ENCODE peak calls at places on chromosomes 4 and X, in six cellular contexts. G is brain microvascular endothelial cell, N is sigmoid colon, Z is heart left ventricle, M is Panc1, D is ovary. V is an unnamed sample. For H3K36me3, the result is how much of the 10 kb centered on the place peaks cover.

GRCh38 chr4:16029329-16029728 is 54.5 kb downstream of the PROM1 start:
- DNase-seq in Z (no peak), D (no peak), M (no peak), N (no peak), G (peak), V (no peak)

GRCh38 chr4:103923551-103923950 is 203.8 kb upstream of the TACR3 start:
- DNase-seq in N (no peak), M (no peak), D (no peak), G (no peak), Z (no peak), V (no peak)

GRCh38 chrX:109797311-109797975 is 64.4 kb upstream of the ACSL4 start:
- DNase-seq in G (no peak), D (no peak), N (no peak), M (no peak), Z (no peak), V (no peak)

GRCh38 chr4:73415807-73416238 is 11.7 kb downstream of the ALB start:
- DNase-seq in G (no peak), D (no peak), M (no peak), Z (no peak), N (no peak), V (no peak)

GRCh38 chrX:108397627-108398392 is 40.4 kb downstream of the COL4A6 start:
- DNase-seq in M (no peak), D (no peak), G (peak), N (no peak), Z (no peak), V (no peak)

GRCh38 chrX:118271770-118272169 is 74.1 kb upstream of the WDR44 start:
- DNase-seq in M (no peak), Z (no peak), D (no peak), G (peak), N (no peak), V (no peak)

GRCh38 chr4:115396034-115396433 is 282.6 kb upstream of the NDST4 start:
- DNase-seq in G (no peak), M (no peak), Z (no peak), D (no peak), N (no peak), V (no peak)

GRCh38 chr4:7031526-7032449 is 11.4 kb upstream of the TADA2B start:
- DNase-seq in N (no peak), M (no peak), Z (no peak), G (peak), D (no peak), V (no peak)

GRCh38 chr4:87574996-87575395 is 33.3 kb upstream of the DSPP start:
- DNase-seq in D (no peak), Z (no peak), N (no peak), G (no peak), M (no peak), V (no peak)

GRCh38 chr4:39706829-39707511 is 9.0 kb downstream of the UBE2K start:
- DNase-seq in D (no peak), Z (no peak), M (no peak), N (no peak), G (peak), V (no peak)

GRCh38 chr4:47926667-47927258 is 12.4 kb upstream of the NFXL1 start:
- DNase-seq in Z (peak), M (peak), N (no peak), D (peak), G (peak), V (peak)

GRCh38 chrX:35104626-35105025 is 162.0 kb downstream of the FAM47B start:
- DNase-seq in M (no peak), D (no peak), G (no peak), N (no peak), Z (no peak), V (no peak)

GRCh38 chrX:151692825-151693224 is 2.4 kb upstream of the PRRG3 start:
- DNase-seq in N (no peak), Z (no peak), M (no peak), D (no peak), G (no peak), V (no peak)

GRCh38 chr4:153234923-153235322 is 30.7 kb downstream of the TRIM2 start:
- DNase-seq in G (no peak), N (no peak), D (no peak), Z (no peak), M (no peak), V (no peak)

GRCh38 chrX:146355440-146355839 is 454.1 kb upstream of the CXorf51B start:
- DNase-seq in D (no peak), G (no peak), M (no peak), Z (no peak), N (no peak), V (no peak)

GRCh38 chr4:162349395-162349794 is 185.6 kb upstream of the FSTL5 start:
- DNase-seq in Z (no peak), D (no peak), N (no peak), M (no peak), G (no peak), V (no peak)

GRCh38 chrX:49003696-49004095 is 1.6 kb upstream of the GRIPAP1 start:
- DNase-seq in G (no peak), M (no peak), N (no peak), Z (no peak), D (no peak), V (no peak)

GRCh38 chr4:48509543-48509942 is 19.5 kb downstream of the ZAR1 start:
- DNase-seq in G (no peak), Z (no peak), D (no peak), N (no peak), M (no peak), V (no peak)

GRCh38 chr4:81217794-81218193 is 2.8 kb upstream of the PRKG2 start:
- DNase-seq in N (no peak), M (no peak), D (no peak), G (no peak), Z (no peak), V (no peak)

GRCh38 chrX:69179380-69179911 is 14.2 kb upstream of the PJA1 start:
- DNase-seq in M (no peak), Z (no peak), D (peak), N (no peak), G (no peak), V (peak)

GRCh38 chrX:154369453-154370299 is 4.8 kb downstream of the FLNA start:
- DNase-seq in G (peak), N (peak), Z (peak), D (peak), M (peak), V (peak)

GRCh38 chrX:110836982-110837381 is 41.4 kb upstream of the CHRDL1 start:
- DNase-seq in M (no peak), Z (no peak), N (no peak), D (no peak), G (no peak), V (peak)

GRCh38 chr4:42710329-42710728 is 53.4 kb upstream of the ATP8A1 start:
- DNase-seq in G (no peak), Z (no peak), N (no peak), M (no peak), D (no peak), V (no peak)

GRCh38 chr4:186726440-186727148 is 2.9 kb upstream of the FAT1 start:
- DNase-seq in M (no peak), D (peak), N (peak), G (peak), Z (peak), V (no peak)

GRCh38 chr4:171130126-171130801 is 682.9 kb upstream of the GALNTL6 start:
- DNase-seq in Z (no peak), D (no peak), M (no peak), N (no peak), G (no peak), V (no peak)

GRCh38 chrX:119121341-119121740 is 6.3 kb downstream of the KIAA1210 start:
- DNase-seq in N (no peak), D (no peak), M (no peak), Z (no peak), G (peak), V (no peak)

GRCh38 chr4:150242820-150243458 is 164.7 kb downstream of the DCLK2 start:
- DNase-seq in G (peak), M (peak), N (no peak), Z (no peak), D (no peak), V (peak)

GRCh38 chrX:43405191-43405590 is 250.9 kb upstream of the MAOA start:
- DNase-seq in N (no peak), M (no peak), D (no peak), G (no peak), Z (no peak), V (no peak)

GRCh38 chrX:24828147-24828546 is 134.4 kb downstream of the POLA1 start:
- DNase-seq in Z (no peak), N (no peak), M (no peak), D (no peak), G (no peak), V (no peak)

GRCh38 chr4:187811586-187811985 is 184.0 kb upstream of the ZFP42 start:
- DNase-seq in D (no peak), G (no peak), N (no peak), Z (no peak), M (no peak), V (no peak)

GRCh38 chrX:72057331-72057730 is 74.4 kb downstream of the RTL5 start:
- DNase-seq in Z (no peak), D (no peak), N (no peak), M (no peak), G (no peak), V (no peak)

GRCh38 chr4:106369456-106370060 is 980 bp upstream of the GIMD1 start:
- DNase-seq in D (no peak), G (peak), Z (no peak), N (no peak), M (peak), V (peak)

GRCh38 chrX:135740683-135741149 is 27.3 kb downstream of the CT45A3 start:
- DNase-seq in D (no peak), M (no peak), G (no peak), N (no peak), Z (no peak), V (peak)

GRCh38 chrX:54044877-54045328 is 630 bp upstream of the PHF8 start:
- DNase-seq in Z (no peak), N (no peak), D (no peak), G (no peak), M (no peak), V (peak)

GRCh38 chr4:176339936-176340761 is 20.4 kb downstream of the SPCS3 start:
- DNase-seq in Z (no peak), M (no peak), D (no peak), G (no peak), N (no peak), V (no peak)

GRCh38 chr4:2551118-2551517 is 14.7 kb downstream of the FAM193A start:
- DNase-seq in Z (no peak), D (no peak), G (no peak), M (no peak), N (no peak), V (no peak)

GRCh38 chrX:13473666-13474516 is 95.5 kb upstream of the EGFL6 start:
- DNase-seq in Z (peak), G (peak), M (no peak), N (no peak), D (no peak), V (no peak)

GRCh38 chr4:11424000-11424399 is 4.7 kb downstream of the HS3ST1 start:
- DNase-seq in D (peak), N (no peak), M (no peak), Z (no peak), G (peak), V (peak)

GRCh38 chrX:40543661-40544328 is 37.0 kb upstream of the ATP6AP2 start:
- DNase-seq in M (peak), D (no peak), G (peak), Z (no peak), N (no peak), V (peak)

GRCh38 chr4:108058685-108059440 is 69.2 kb downstream of the HADH start:
- DNase-seq in G (peak), N (no peak), D (no peak), Z (no peak), M (no peak), V (peak)

DNA sequence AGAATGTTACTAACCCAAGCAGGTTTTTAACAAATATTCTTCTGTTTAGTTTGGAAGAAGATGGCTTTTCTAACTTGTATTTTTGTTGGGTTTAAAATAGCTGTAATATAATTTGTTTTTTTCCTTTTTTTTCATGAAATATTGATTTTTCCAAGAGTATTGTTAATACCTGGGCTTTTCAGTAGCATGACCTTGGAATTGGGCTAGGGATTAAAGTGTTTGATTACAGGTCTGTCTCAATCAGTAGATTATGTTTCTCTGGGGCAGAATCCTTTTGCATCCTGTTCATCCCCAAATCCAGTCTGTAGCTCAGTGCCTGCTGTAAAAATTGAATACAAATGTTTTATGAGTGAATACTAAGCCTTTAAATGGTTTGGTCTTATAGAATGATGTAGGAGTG is 479.8 kb downstream of the RAPGEF2 start:
- DNase-seq in Z (no peak), D (no peak), N (no peak), M (no peak), G (no peak), V (no peak)
- H3K27ac ChIP-seq in Z (no peak), D (no peak), N (no peak), M (no peak), G (no peak), V (peak)

DNA sequence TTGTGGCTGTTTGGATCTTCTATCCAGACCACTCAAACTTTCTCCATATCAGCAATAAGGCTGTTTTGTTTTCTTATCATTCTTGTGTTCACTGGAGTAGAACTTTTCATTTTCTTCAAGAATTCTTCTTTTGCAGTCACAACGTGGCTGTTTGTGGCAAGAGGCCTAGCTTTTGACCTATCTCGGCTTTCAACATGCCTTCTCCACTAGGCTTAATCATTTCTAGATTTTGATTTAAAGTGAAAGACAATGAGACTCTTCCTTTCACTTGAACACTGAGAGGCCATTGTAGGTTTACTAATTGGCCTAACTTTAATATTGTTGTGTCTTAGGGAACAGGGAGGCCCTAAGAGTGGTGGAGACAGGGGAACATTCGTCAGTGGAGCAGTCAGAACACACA is 19.1 kb downstream of the FGF2 start:
- DNase-seq in D (no peak), Z (no peak), G (peak), N (no peak), M (no peak), V (no peak)
- H3K36me3 ChIP-seq in D (under half), Z (under half), G (under half), N (under half), M (under half), V (under half)

GRCh38 chrX:134183665-134184064 is 53.3 kb upstream of the CCDC160 start:
- DNase-seq in D (no peak), N (no peak), G (no peak), M (no peak), Z (no peak), V (no peak)

GRCh38 chrX:134184936-134185335 is 52.0 kb upstream of the CCDC160 start:
- DNase-seq in D (no peak), Z (no peak), G (no peak), M (no peak), N (no peak), V (no peak)

GRCh38 chrX:134181261-134181660 is 55.7 kb upstream of the CCDC160 start:
- DNase-seq in N (no peak), M (no peak), Z (no peak), D (no peak), G (no peak), V (no peak)

GRCh38 chrX:134177527-134177926 is 59.5 kb upstream of the CCDC160 start:
- DNase-seq in N (no peak), D (no peak), M (no peak), G (no peak), Z (no peak), V (no peak)

DNA sequence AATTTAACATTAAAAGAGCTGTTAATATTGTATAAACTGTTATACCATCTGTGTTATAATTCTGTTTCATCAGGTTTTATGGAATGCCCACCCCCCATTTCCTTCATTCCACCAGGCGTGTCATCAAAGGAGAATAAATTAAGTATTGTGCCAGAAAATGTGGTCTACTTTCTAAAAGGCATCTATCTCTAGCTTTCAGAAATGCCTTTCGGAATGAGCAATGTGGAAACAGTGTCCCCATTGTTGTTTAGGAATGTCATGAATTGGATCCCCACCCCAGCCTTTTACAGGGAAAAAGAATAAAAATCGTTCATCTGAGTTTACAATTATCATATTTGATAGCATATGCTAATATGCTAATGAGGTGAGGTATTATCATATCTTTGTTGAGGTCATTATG is 56.4 kb upstream of the CCDC160 start:
- DNase-seq in M (no peak), G (no peak), N (no peak), Z (no peak), D (no peak), V (no peak)
- H3K27ac ChIP-seq in M (no peak), G (no peak), N (no peak), Z (no peak), D (no peak), V (no peak)

GRCh38 chr4:8236141-8236919 is 33.2 kb upstream of the HTRA3 start:
- DNase-seq in Z (no peak), G (no peak), M (no peak), D (no peak), N (no peak), V (no peak)
- H3K36me3 ChIP-seq in Z (under half), G (under half), M (under half), D (under half), N (under half), V (under half)

DNA sequence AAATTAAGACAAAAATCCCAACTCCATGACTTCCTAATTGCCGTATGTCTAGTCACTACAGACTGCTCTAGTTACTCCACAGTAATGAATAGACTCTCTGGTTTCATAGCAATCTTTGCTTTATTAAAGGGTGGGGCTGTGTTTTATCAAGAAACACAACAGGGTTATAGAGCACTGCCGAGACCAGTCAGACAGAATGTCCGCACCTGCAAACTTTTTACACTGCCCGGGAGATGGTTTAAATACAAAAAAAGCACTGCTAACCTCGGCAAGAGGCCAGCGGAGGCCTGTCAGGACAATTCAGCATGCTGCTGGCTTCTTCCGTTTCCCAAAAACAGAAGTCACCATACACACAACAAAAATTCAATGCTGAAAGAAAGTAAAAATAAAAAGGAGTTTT is 67.4 kb downstream of the IRF2 start:
- DNase-seq in Z (peak), G (no peak), N (no peak), M (no peak), D (peak), V (no peak)
- H3K27ac ChIP-seq in Z (peak), G (no peak), N (peak), M (no peak), D (peak), V (no peak)

DNA sequence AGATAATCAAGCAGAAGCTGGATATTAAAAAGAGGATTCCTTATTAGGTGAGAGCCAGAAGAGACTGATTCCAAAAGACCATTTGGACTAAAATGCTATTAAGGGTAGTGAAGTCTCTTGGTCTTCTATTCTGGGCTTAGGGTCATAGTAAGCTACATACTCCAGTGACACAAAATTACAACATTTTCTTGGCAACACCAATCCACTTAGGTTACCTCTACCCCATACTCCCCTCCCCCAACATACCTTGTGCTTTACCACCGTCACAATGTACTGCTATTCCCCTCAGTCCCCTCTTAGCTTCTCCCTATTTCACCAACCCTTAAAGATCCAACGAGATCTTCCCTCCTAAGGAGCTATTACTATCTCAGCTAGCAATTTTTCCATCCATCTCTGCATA is 11.4 kb downstream of the RLIM start:
- DNase-seq in M (no peak), N (no peak), G (no peak), Z (no peak), D (no peak), V (no peak)
- H3K36me3 ChIP-seq in M (under half), N (under half), G (under half), Z (under half), D (under half), V (under half)

GRCh38 chr4:85515701-85516100 is 40.8 kb downstream of the ARHGAP24 start:
- DNase-seq in Z (no peak), M (no peak), G (no peak), D (no peak), N (no peak), V (no peak)
- H3K27ac ChIP-seq in Z (no peak), M (peak), G (no peak), D (no peak), N (no peak), V (no peak)

GRCh38 chr4:119529788-119530187 is 98.8 kb downstream of the PDE5A start:
- DNase-seq in Z (no peak), G (no peak), M (no peak), N (no peak), D (no peak), V (no peak)

GRCh38 chr4:119536572-119537528 is 91.8 kb downstream of the PDE5A start:
- DNase-seq in N (no peak), Z (no peak), D (no peak), M (no peak), G (no peak), V (no peak)

GRCh38 chr4:119537586-119537985 is 91.0 kb downstream of the PDE5A start:
- DNase-seq in Z (no peak), M (no peak), D (no peak), G (no peak), N (no peak), V (no peak)

GRCh38 chr4:119526786-119527550 is 101.6 kb downstream of the PDE5A start:
- DNase-seq in Z (no peak), D (no peak), M (no peak), G (no peak), N (no peak), V (no peak)

DNA sequence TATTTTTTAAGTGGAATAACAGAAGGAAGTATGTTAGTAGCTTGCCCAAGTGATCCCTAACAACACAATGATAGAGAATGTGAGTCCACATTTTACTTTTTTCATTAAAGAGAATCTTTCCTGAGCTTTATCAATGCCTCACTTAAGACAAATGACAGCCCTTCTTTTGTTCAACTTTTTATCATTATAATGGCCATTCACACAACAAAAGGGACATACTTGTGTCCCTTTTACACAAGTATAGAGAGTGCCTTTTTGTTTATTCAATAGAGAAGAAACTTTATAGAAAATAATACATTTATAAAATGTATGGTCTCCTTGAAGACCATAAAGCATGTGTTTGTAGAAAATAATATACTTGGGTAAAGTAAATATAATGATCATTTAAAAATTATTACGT is 96.3 kb downstream of the PDE5A start:
- DNase-seq in N (no peak), G (no peak), D (no peak), M (no peak), Z (no peak), V (no peak)
- H3K36me3 ChIP-seq in N (under half), G (under half), D (under half), M (under half), Z (under half), V (under half)